ENCODE peak calls at places on chromosomes 3 and 15, in nine cellular contexts. B, I, R, O, K, L, X, F and E are unnamed samples.

GRCh38 chr3:12663311-12663935 is 494 bp downstream of the RAF1 start:
- DNase-seq in B (no peak), I (peak), R (peak), O (peak), K (no peak), L (peak), X (no peak), F (no peak), E (no peak)

GRCh38 chr15:40957581-40958051 is 4.3 kb downstream of the CHAC1 start:
- DNase-seq in B (no peak), I (no peak), R (no peak), O (no peak), K (no peak), L (peak), X (no peak), F (no peak), E (no peak)

GRCh38 chr3:126056681-126057546 is 27.0 kb downstream of the SLC41A3 start:
- DNase-seq in B (no peak), I (peak), R (peak), O (no peak), K (no peak), L (peak), X (no peak), F (peak), E (no peak)

GRCh38 chr15:83436513-83437158 is 10.5 kb upstream of the SH3GL3 start:
- DNase-seq in B (peak), I (peak), R (peak), O (peak), K (no peak), L (peak), X (no peak), F (peak), E (no peak)

GRCh38 chr3:128076465-128076782 is 24.2 kb downstream of the SEC61A1 start:
- DNase-seq in B (no peak), I (peak), R (no peak), O (no peak), K (no peak), L (no peak), X (no peak), F (no peak), E (no peak)

GRCh38 chr3:189488241-189488767 is 142.9 kb upstream of the TP63 start:
- DNase-seq in B (no peak), I (no peak), R (peak), O (no peak), K (peak), L (no peak), X (no peak), F (no peak), E (no peak)

GRCh38 chr3:186974824-186975281 is 44.5 kb downstream of the ST6GAL1 start:
- DNase-seq in B (no peak), I (no peak), R (no peak), O (no peak), K (no peak), L (no peak), X (no peak), F (peak), E (no peak)

GRCh38 chr3:172140499-172141391 is 101.4 kb downstream of the FNDC3B start:
- DNase-seq in B (no peak), I (no peak), R (peak), O (peak), K (peak), L (no peak), X (no peak), F (peak), E (peak)

GRCh38 chr15:90106522-90107117 is 4.4 kb upstream of the IDH2 start:
- DNase-seq in B (no peak), I (no peak), R (peak), O (no peak), K (no peak), L (peak), X (no peak), F (no peak), E (no peak)

GRCh38 chr3:15757824-15758223 is 40.0 kb downstream of the ANKRD28 start:
- DNase-seq in B (no peak), I (no peak), R (no peak), O (no peak), K (no peak), L (no peak), X (no peak), F (no peak), E (no peak)
- H3K27ac ChIP-seq in B (no peak), I (no peak), R (peak), O (peak), K (peak), L (peak), X (no peak), F (no peak), E (no peak)

DNA sequence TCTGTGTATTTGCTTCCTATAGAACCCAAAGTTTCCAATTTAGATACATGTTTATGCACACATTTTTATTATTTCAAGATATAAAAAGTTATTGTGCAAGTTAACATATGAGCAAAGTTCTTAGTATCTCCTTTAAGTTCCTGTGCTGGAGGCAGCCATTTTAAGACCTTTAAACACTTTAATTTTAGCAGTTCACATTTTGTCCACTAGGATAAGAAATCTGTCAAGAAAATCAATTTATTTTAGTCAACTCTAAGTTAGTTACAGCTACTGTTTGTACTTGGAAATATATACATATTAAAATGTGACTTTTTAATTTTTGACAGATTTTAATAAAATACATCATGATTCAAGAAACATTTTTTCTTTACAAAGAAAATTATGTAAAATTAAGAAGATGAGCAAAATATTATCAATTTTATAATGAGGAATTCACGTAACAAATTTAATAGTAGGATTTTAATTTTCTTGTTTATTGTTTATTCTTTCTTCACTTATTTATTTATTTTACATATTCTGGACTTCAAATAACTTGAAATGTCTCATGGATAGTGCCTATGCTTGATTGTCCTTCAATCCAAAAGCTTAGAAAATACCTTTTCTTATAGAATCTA is 402.6 kb upstream of the GBE1 start:
- DNase-seq in B (peak), I (peak), R (peak), O (peak), K (no peak), L (no peak), X (no peak), F (no peak), E (peak)
- TF ChIP-seq REST in B (no peak), I (no peak), R (no peak), O (no peak), K (no peak), L (no peak), X (no peak), F (no peak), E (no peak)

GRCh38 chr3:30438121-30438520 is 168.3 kb upstream of the TGFBR2 start:
- DNase-seq in B (no peak), I (no peak), R (no peak), O (no peak), K (no peak), L (no peak), X (no peak), F (no peak), E (no peak)

GRCh38 chr3:30440880-30441279 is 165.5 kb upstream of the TGFBR2 start:
- DNase-seq in B (no peak), I (no peak), R (no peak), O (peak), K (peak), L (no peak), X (no peak), F (no peak), E (no peak)

GRCh38 chr3:30439451-30440053 is 166.8 kb upstream of the TGFBR2 start:
- DNase-seq in B (no peak), I (no peak), R (no peak), O (no peak), K (no peak), L (no peak), X (no peak), F (no peak), E (no peak)

GRCh38 chr3:30437172-30437571 is 169.2 kb upstream of the TGFBR2 start:
- DNase-seq in B (no peak), I (no peak), R (no peak), O (peak), K (no peak), L (no peak), X (no peak), F (no peak), E (no peak)

DNA sequence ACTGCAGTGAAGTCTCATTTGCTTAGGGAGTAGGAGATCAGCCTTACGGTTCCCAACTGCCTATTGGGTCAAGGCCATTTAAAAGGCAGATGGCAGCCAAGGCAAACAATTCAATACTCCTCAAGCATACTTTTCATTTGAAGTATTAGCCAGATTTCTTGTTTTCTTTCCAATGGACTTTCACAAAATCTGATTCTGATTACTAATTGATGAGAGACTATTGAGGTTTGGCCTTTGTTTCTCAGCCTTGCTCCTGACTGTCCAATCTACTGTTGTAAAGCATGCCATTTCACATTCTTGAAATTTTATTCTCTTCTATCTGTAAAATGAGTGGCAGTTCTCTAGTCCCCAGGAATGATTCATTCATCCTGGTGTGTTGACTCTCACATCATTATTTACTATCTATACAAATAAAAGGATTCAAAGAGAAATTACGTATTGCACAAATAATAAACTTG is 166.2 kb upstream of the TGFBR2 start:
- DNase-seq in B (no peak), I (no peak), R (peak), O (no peak), K (peak), L (no peak), X (no peak), F (peak), E (no peak)
- H3K27ac ChIP-seq in B (no peak), I (no peak), R (peak), O (no peak), K (peak), L (no peak), X (no peak), F (no peak), E (no peak)

GRCh38 chr3:107943860-107944543 is 146.8 kb downstream of the CD47 start:
- DNase-seq in B (no peak), I (no peak), R (no peak), O (no peak), K (no peak), L (no peak), X (no peak), F (no peak), E (peak)
- TF ChIP-seq REST in B (no peak), I (no peak), R (no peak), O (no peak), K (no peak), L (no peak), X (no peak), F (no peak), E (no peak)

DNA sequence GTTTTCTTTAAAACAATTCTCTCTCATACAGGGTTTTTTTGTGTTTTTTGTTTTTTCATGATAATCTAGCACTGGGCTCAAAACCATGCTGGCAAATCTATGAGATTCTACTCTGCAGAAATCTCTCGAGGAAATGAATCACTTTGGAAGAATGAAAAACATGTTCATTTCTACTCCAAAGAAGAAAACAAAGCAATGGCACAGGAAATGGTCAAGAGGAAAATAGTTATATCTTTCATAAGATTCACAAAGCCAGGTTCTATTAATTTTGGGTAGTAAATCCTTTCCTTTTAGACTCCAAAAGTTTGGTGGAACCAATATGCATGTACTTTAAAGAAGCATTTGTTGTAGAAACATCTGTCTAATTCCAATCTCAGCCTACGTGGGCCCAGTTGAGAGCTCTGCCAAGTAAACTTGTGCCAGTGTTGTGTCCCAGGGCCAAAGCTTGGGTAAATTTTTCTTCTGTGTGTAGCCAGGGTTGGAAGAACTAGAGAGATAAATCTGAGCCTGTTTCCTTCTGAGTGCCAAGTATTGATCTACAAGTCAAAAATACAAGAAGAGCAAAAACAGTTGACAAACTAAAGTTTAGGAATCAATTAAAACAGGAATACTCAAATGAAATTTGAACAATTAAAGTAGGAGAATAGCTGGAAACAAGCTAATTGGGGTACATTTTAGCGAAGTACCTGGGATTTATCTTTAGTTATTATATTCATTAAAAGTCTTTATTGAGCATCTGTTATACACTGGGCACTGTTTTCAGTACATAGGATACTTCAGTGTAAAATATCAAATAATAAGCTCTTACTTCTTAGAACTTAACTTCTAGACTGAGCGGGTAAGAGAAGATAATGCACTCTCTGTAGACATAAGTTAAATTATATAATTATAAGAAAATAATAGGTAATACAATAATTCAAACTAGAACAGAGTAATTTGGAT is 657.5 kb upstream of the NECTIN3 start:
- DNase-seq in B (no peak), I (no peak), R (peak), O (no peak), K (no peak), L (no peak), X (no peak), F (no peak), E (no peak)
- H3K27ac ChIP-seq in B (peak), I (no peak), R (peak), O (no peak), K (no peak), L (peak), X (no peak), F (no peak), E (no peak)

GRCh38 chr15:58929891-58930416 is 3.5 kb downstream of the SLTM start:
- DNase-seq in B (no peak), I (no peak), R (no peak), O (peak), K (no peak), L (no peak), X (no peak), F (no peak), E (no peak)

GRCh38 chr15:58934114-58934447 is 602 bp upstream of the SLTM start:
- DNase-seq in B (no peak), I (no peak), R (no peak), O (no peak), K (no peak), L (no peak), X (no peak), F (no peak), E (no peak)

GRCh38 chr15:58932791-58933310 is 628 bp downstream of the SLTM start:
- DNase-seq in B (no peak), I (no peak), R (no peak), O (peak), K (no peak), L (peak), X (no peak), F (no peak), E (no peak)

GRCh38 chr15:58933311-58934113 is at the start of gene SLTM:
- DNase-seq in B (peak), I (peak), R (peak), O (peak), K (peak), L (peak), X (peak), F (peak), E (peak)

DNA sequence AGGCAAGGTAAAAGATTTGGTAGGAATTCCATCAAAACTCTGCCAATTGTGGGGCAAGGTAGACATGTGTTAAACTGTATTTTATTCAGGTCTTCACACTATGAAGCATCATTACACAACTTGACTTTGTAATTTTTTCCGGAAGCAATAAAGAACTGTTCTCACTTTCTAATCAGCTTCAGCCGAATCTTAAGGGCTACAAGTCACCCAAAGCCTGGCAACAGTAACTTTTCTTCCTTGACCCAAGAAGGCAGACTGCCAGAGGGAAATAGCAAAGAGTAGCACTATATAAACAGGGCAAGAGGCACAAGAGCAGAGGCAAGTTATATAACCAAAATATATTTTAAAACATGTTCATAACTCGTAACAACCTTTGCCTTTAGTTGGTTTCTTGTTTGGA is 1.5 kb downstream of the SLTM start:
- DNase-seq in B (no peak), I (no peak), R (peak), O (no peak), K (no peak), L (peak), X (peak), F (peak), E (no peak)
- TF ChIP-seq REST in B (no peak), I (no peak), R (no peak), O (no peak), K (no peak), L (no peak), X (no peak), F (no peak), E (no peak)

DNA sequence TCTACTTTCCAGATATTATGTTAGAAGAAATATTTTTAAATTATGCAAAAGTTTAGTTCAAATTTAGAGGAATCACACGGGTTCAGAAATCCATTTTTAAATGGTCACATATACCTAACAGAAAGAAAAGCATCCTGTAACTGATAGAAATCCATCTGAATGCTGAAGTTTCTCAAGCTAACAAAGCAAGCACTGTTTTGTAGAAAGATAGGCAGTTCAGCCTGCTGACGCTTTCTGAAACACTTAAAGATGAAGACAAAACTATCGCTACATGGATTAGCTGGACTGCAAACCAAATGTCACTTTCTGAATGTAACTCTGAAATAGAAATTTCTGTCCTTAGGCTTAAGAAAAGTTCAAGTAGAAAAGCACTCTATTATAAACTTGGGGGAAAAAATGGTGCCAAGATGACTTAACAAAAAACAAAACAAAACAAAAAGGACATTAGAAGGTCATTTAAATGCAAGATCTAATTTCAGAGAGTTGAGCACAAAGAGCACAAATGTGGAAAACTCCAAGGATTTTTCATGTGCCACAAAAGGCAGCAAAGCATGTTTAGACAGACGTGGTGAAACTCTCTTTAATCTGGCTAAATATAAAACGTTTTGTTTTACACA is 1.3 kb downstream of the PLOD2 start:
- DNase-seq in B (no peak), I (no peak), R (no peak), O (no peak), K (no peak), L (no peak), X (no peak), F (no peak), E (no peak)
- H3K27ac ChIP-seq in B (peak), I (no peak), R (peak), O (peak), K (peak), L (no peak), X (no peak), F (peak), E (no peak)